ENCODE peak calls at places on chromosome 1, in four cellular contexts. W is astrocyte of the spinal cord, D is retinal pigment epithelial cell, L is prostate gland. J is an unnamed sample.

GRCh38 chr1:59214764-59215208 is 82.1 kb upstream of the FGGY start:
- DNase-seq in W (peak), D (no peak), L (no peak), J (no peak)

GRCh38 chr1:20604678-20605077 is 15.8 kb downstream of the CDA start:
- DNase-seq in D (no peak), W (no peak), L (no peak), J (no peak)

GRCh38 chr1:1623181-1623630 is 7.9 kb downstream of the MIB2 start:
- DNase-seq in W (no peak), D (no peak), L (no peak), J (no peak)

GRCh38 chr1:27883536-27884181 is 11.3 kb downstream of the THEMIS2 start:
- DNase-seq in D (no peak), L (no peak), W (no peak), J (no peak)

GRCh38 chr1:216005916-216006315 is 417.3 kb downstream of the USH2A start:
- DNase-seq in W (peak), D (peak), L (no peak), J (peak)

GRCh38 chr1:21436488-21437340 is 3.2 kb upstream of the NBPF3 start:
- DNase-seq in W (no peak), L (no peak), D (no peak), J (no peak)

GRCh38 chr1:21206117-21206516 is 29.4 kb upstream of the EIF4G3 start:
- DNase-seq in W (no peak), D (no peak), L (no peak), J (no peak)

GRCh38 chr1:223487514-223488259 is 94.5 kb downstream of the CCDC185 start:
- DNase-seq in L (no peak), D (no peak), W (no peak), J (no peak)

GRCh38 chr1:19347538-19348177 is 35.5 kb downstream of the SLC66A1 start:
- DNase-seq in D (no peak), W (no peak), L (no peak), J (no peak)

GRCh38 chr1:10631811-10632481 is 157.2 kb downstream of the PEX14 start:
- DNase-seq in D (no peak), W (no peak), L (no peak), J (no peak)

GRCh38 chr1:203915811-203916210 is 54.4 kb downstream of the SNRPE start:
- DNase-seq in W (peak), L (no peak), D (no peak), J (no peak)

GRCh38 chr1:54259546-54259945 is 59.6 kb downstream of the MRPL37 start:
- DNase-seq in W (no peak), L (no peak), D (no peak), J (no peak)

GRCh38 chr1:113123737-113124136 is 50.7 kb downstream of the LRIG2 start:
- DNase-seq in W (peak), D (no peak), L (no peak), J (no peak)

GRCh38 chr1:1343811-1344421 is 5.3 kb downstream of the DVL1 start:
- DNase-seq in W (no peak), D (no peak), L (no peak), J (no peak)

GRCh38 chr1:175317795-175318194 is 125.2 kb upstream of the KIAA0040 start:
- DNase-seq in W (no peak), L (peak), D (no peak), J (no peak)

GRCh38 chr1:39845569-39846566 is 37.4 kb downstream of the TRIT1 start:
- DNase-seq in W (peak), L (peak), D (peak), J (peak)

GRCh38 chr1:237888143-237888542 is 2.6 kb downstream of the ZP4 start:
- DNase-seq in L (no peak), W (no peak), D (no peak), J (no peak)

GRCh38 chr1:15188678-15189077 is 35.1 kb downstream of the TMEM51 start:
- DNase-seq in L (no peak), D (no peak), W (no peak), J (no peak)

GRCh38 chr1:66282343-66282852 is 251.6 kb upstream of the SGIP1 start:
- DNase-seq in W (peak), D (peak), L (no peak), J (peak)

GRCh38 chr1:65425697-65426096 is 5.2 kb downstream of the LEPR start:
- DNase-seq in L (no peak), D (peak), W (peak), J (no peak)

GRCh38 chr1:167077868-167078210 is 12.3 kb downstream of the GPA33 start:
- DNase-seq in D (no peak), L (no peak), W (no peak), J (no peak)
- TF ChIP-seq CTCF in D (no peak), L (no peak), W (no peak), J (no peak)

GRCh38 chr1:231252336-231252735 is 11.3 kb downstream of the GNPAT start:
- DNase-seq in L (no peak), D (no peak), W (no peak), J (no peak)
- TF ChIP-seq CTCF in L (no peak), D (no peak), W (no peak), J (no peak)

GRCh38 chr1:119083479-119083878 is 57.0 kb downstream of the WARS2 start:
- DNase-seq in W (no peak), L (no peak), D (no peak), J (no peak)
- TF ChIP-seq CTCF in W (no peak), L (no peak), D (no peak), J (no peak)

GRCh38 chr1:3814771-3815561 is 18.7 kb upstream of the LRRC47 start:
- DNase-seq in D (no peak), L (no peak), W (no peak), J (no peak)
- TF ChIP-seq CTCF in D (no peak), L (no peak), W (no peak), J (no peak)